ENCODE peak calls at places on chromosomes 13 and 19, in eight cellular contexts. P is tibial nerve, L is gastrocnemius medialis, N is thyroid gland, X is upper lobe of left lung, W is HepG2, O is adrenal gland, M is heart left ventricle. A is an unnamed sample.

GRCh38 chr13:110137677-110138008 is 169.3 kb downstream of the COL4A1 start:
- DNase-seq in W (peak; percentile 15), P (peak; percentile 25), M (no peak), O (peak; percentile 61), N (peak; percentile 74), X (peak; percentile 66), L (peak; percentile 54), A (no peak)

GRCh38 chr13:22883961-22884360 is 296.8 kb upstream of the SGCG start:
- DNase-seq in P (no peak), M (no peak), W (no peak), O (no peak), N (no peak), X (no peak), L (no peak), A (no peak)

GRCh38 chr13:22092791-22093545 is 422.1 kb downstream of the FGF9 start:
- DNase-seq in N (no peak), O (no peak), X (no peak), L (no peak), M (no peak), P (no peak), W (no peak), A (no peak)

GRCh38 chr13:25276748-25277147 is 10.5 kb downstream of the MTMR6 start:
- DNase-seq in W (no peak), L (no peak), X (no peak), P (no peak), M (no peak), N (no peak), O (no peak), A (no peak)

GRCh38 chr19:32823747-32824102 is 45.8 kb downstream of the SLC7A9 start:
- DNase-seq in M (no peak), L (no peak), P (no peak), X (no peak), W (no peak), O (no peak), N (no peak), A (no peak)

GRCh38 chr13:40377783-40378182 is 288.7 kb downstream of the FOXO1 start:
- DNase-seq in O (no peak), W (no peak), X (no peak), M (no peak), N (no peak), P (no peak), L (no peak), A (peak; percentile 73)

GRCh38 chr13:50616101-50616500 is 227.4 kb downstream of the DLEU7 start:
- DNase-seq in M (no peak), X (no peak), O (no peak), L (no peak), N (no peak), P (no peak), W (no peak), A (peak; percentile 36)

GRCh38 chr19:52473655-52474350 is 20.4 kb downstream of the ZNF578 start:
- DNase-seq in N (no peak), P (no peak), M (no peak), O (no peak), W (no peak), L (no peak), X (no peak), A (peak; percentile 21)

GRCh38 chr19:17025361-17025760 is 1.2 kb downstream of the CPAMD8 start:
- DNase-seq in X (peak; percentile 63), M (no peak), O (no peak), P (no peak), L (no peak), W (no peak), N (no peak), A (no peak)

GRCh38 chr19:40177286-40178070 is 13.7 kb upstream of the MAP3K10 start:
- DNase-seq in O (no peak), P (no peak), L (no peak), M (no peak), X (no peak), N (no peak), W (no peak), A (no peak)

GRCh38 chr13:51453959-51454703 is 1.3 kb upstream of the INTS6 start:
- DNase-seq in X (no peak), N (peak; percentile 21), W (no peak), O (peak; percentile 45), P (peak; percentile 36), L (no peak), M (no peak), A (no peak)

GRCh38 chr13:113407103-113407530 is 43.2 kb upstream of the GRTP1 start:
- DNase-seq in L (no peak), N (no peak), X (no peak), W (no peak), O (no peak), M (peak; percentile 37), P (no peak), A (no peak)

GRCh38 chr13:105139380-105140285 is 1395.8 kb downstream of the EFNB2 start:
- DNase-seq in O (no peak), P (peak; percentile 8), N (peak; percentile 47), X (peak; percentile 68), L (no peak), W (peak; percentile 13), M (peak; percentile 58), A (peak; percentile 94)

GRCh38 chr13:50170447-50171037 is 155.3 kb downstream of the KCNRG start:
- DNase-seq in O (no peak), P (no peak), X (no peak), W (no peak), L (no peak), M (no peak), N (no peak), A (peak; percentile 15)

GRCh38 chr19:55624109-55625003 is at the start of gene ZNF784:
- DNase-seq in L (peak; percentile 89), P (peak; percentile 93), O (peak; percentile 94), N (peak; percentile 92), X (peak; percentile 94), M (peak; percentile 98), W (peak; percentile 82), A (peak; percentile 86)

GRCh38 chr19:55626350-55626749 is 2.0 kb upstream of the ZNF784 start:
- DNase-seq in P (no peak), W (no peak), N (no peak), L (no peak), X (no peak), O (no peak), M (peak; percentile 10), A (no peak)

GRCh38 chr19:55623130-55623868 is 1.1 kb downstream of the ZNF784 start:
- DNase-seq in L (peak; percentile 50), P (no peak), W (no peak), X (no peak), O (no peak), M (no peak), N (no peak), A (no peak)

GRCh38 chr19:55622242-55622969 is 2.0 kb downstream of the ZNF784 start:
- DNase-seq in O (peak; percentile 57), X (no peak), N (no peak), P (no peak), M (peak; percentile 61), W (no peak), L (no peak), A (peak; percentile 72)

DNA sequence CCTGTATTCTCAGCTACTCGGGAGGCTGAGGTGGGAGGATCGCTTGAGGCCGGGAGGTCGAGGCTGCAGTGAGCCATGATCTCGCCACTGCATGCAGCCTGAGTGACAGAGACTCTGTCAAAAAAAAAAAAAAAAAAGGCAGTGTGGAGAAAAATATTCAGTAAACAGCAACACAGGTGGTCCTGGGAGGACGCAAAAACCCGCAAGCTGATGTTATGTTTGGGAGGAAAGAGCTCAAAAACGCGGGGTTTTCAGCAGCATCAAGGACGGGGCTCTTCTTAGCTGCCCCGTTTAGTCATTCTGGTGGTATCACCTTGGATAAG is 599 bp upstream of the ZNF784 start:
- DNase-seq in M (no peak), W (no peak), O (no peak), X (no peak), L (no peak), N (no peak), P (no peak), A (no peak)
- TF ChIP-seq CTCF in M (no peak), W (no peak), O (no peak), X (no peak), L (no peak), N (no peak), P (no peak), A (no peak)

DNA sequence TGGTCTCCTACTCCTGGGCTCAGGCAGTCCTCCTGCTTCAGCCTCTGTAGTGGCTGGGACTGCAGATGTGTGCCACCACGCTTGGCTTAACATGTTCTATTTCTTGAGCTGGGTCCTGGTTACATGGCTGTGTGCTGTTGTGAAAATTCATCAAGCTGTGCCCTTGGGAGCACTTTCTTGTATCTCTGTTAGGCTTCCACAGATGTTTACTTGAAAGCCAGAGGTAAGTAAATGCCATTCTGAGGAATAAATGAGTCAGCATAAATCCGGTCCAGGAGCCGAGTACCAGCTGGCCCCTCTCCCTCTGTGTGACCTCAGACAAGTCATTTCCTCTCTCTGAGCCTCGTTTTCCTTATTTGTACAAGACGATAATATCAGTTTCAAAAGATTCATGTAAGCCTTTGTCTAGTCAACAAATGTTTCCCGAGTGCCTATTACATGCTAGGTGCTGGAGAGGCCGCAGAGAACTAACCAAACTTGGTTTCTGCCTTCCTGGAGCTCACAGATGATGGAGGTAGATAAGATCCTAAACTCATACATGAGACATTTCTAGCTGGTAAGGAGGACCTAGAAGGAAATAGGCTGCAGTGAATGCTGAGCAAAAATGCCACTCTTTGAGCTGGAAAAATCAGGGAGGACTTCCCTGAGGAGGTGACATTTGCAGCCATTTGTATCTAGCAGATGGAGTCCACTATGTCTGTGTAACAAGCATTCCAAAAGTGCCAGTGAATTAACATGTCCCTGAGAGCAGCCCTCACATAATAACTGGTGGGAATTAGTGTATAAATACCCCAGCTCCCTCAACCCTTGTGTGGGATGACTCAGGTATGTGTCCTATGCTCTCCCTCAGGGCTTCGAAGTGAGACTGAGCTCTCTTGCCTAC is 2.7 kb upstream of the RASAL3 start:
- DNase-seq in N (no peak), P (no peak), W (no peak), X (peak; percentile 57), M (no peak), O (no peak), L (no peak), A (peak; percentile 83)
- TF ChIP-seq POLR2A in N (no peak), P (no peak), W (no peak), X (no peak), M (no peak), O (no peak), L (no peak), A (no peak)

GRCh38 chr19:29879655-29879974 is 62.4 kb upstream of the URI1 start:
- DNase-seq in N (no peak), L (no peak), W (no peak), X (no peak), O (no peak), M (no peak), P (no peak), A (no peak)
- H3K4me3 ChIP-seq in N (no peak overlapping the region), L (peak overlapping the region; percentile 43), W (no peak overlapping the region), X (no peak overlapping the region), O (no peak overlapping the region), M (no peak overlapping the region), P (no peak overlapping the region), A (no peak overlapping the region)

DNA sequence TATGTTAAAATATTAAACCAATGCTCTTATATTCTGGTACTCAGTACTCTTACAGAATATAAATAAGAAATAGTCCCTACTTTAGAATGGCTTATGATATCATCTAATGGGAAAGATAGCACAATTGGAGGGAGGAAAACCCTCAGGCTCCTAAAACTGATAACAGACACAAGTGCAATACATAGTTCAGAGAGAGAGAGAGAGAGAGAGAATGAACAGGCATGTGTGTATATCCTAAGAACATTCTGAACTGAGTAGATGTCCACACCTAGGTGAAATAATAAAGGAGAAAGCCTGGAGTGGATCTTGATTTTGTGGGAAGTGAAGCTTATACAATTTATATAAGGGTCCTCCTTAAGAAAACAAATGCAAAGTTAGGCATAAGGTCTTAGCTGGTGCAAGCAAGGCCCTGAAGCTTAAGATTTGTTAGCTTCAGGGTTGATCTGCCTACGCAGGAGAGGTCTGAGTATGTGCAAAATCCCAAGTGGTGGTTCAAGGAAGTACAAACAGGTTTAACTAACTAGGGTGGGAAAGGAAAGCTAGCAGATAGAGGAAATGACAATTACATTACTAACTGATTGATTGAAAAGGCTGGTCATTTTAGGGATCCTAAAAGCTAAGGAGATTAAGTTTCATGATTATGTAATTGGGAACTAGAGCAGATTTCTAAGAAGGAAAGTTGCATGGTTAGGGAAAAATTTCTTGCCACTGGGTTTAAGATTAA is 53.3 kb downstream of the SOX21 start:
- DNase-seq in N (no peak), P (no peak), O (no peak), L (no peak), X (no peak), M (no peak), W (no peak), A (no peak)
- TF ChIP-seq CTCF in N (no peak), P (no peak), O (no peak), L (no peak), X (no peak), M (no peak), W (no peak), A (no peak)

A was measured in NB4.